ENCODE peak calls at places on chromosomes 6 and 20, in four cellular contexts. One of them, this sample, is unnamed.

GRCh38 chr6:16163535-16164300 is 34.8 kb downstream of the MYLIP start:
- DNase-seq in GM23248: no peak
- DNase-seq in effector memory CD8-positive, alpha-beta T cell: no peak
- DNase-seq in PC-9: no peak
- DNase-seq in this sample: no peak

GRCh38 chr20:8935878-8936277 is 133.0 kb upstream of the PLCB4 start:
- DNase-seq in GM23248: no peak
- DNase-seq in effector memory CD8-positive, alpha-beta T cell: no peak
- DNase-seq in PC-9: no peak
- DNase-seq in this sample: no peak

GRCh38 chr6:151054304-151054703 is 185.5 kb upstream of the AKAP12 start:
- DNase-seq in GM23248: no peak
- DNase-seq in effector memory CD8-positive, alpha-beta T cell: no peak
- DNase-seq in PC-9: no peak
- DNase-seq in this sample: no peak

GRCh38 chr20:31567380-31567720 is 37.7 kb upstream of the ID1 start:
- DNase-seq in GM23248: no peak
- DNase-seq in effector memory CD8-positive, alpha-beta T cell: no peak
- DNase-seq in PC-9: no peak
- DNase-seq in this sample: no peak

GRCh38 chr20:34083137-34083536 is 28.9 kb downstream of the EIF2S2 start:
- DNase-seq in GM23248: peak
- DNase-seq in effector memory CD8-positive, alpha-beta T cell: no peak
- DNase-seq in PC-9: peak
- DNase-seq in this sample: peak

GRCh38 chr20:8306916-8307315 is 174.8 kb downstream of the PLCB1 start:
- DNase-seq in GM23248: no peak
- DNase-seq in effector memory CD8-positive, alpha-beta T cell: no peak
- DNase-seq in PC-9: no peak
- DNase-seq in this sample: no peak

GRCh38 chr20:4243071-4243470 is 227.7 kb upstream of the RNF24 start:
- DNase-seq in GM23248: no peak
- DNase-seq in effector memory CD8-positive, alpha-beta T cell: no peak
- DNase-seq in PC-9: no peak
- DNase-seq in this sample: no peak

GRCh38 chr6:22413681-22414305 is 117.0 kb upstream of the PRL start:
- DNase-seq in GM23248: peak
- DNase-seq in effector memory CD8-positive, alpha-beta T cell: no peak
- DNase-seq in PC-9: no peak
- DNase-seq in this sample: peak

GRCh38 chr6:43687437-43688347 is at the start of gene MRPS18A:
- DNase-seq in GM23248: peak
- DNase-seq in effector memory CD8-positive, alpha-beta T cell: peak
- DNase-seq in PC-9: peak
- DNase-seq in this sample: peak

GRCh38 chr20:36408219-36408618 is 102.1 kb downstream of the DLGAP4 start:
- DNase-seq in GM23248: peak
- DNase-seq in effector memory CD8-positive, alpha-beta T cell: no peak
- DNase-seq in PC-9: peak
- DNase-seq in this sample: no peak

GRCh38 chr6:34239240-34239825 is 2.7 kb downstream of the HMGA1 start:
- DNase-seq in GM23248: no peak
- DNase-seq in effector memory CD8-positive, alpha-beta T cell: no peak
- DNase-seq in PC-9: no peak
- DNase-seq in this sample: no peak

GRCh38 chr6:128616342-128616741 is 95.9 kb upstream of the PTPRK start:
- DNase-seq in GM23248: no peak
- DNase-seq in effector memory CD8-positive, alpha-beta T cell: no peak
- DNase-seq in PC-9: no peak
- DNase-seq in this sample: no peak

GRCh38 chr6:140441256-140441655 is 1066.8 kb upstream of the CITED2 start:
- DNase-seq in GM23248: peak
- DNase-seq in effector memory CD8-positive, alpha-beta T cell: no peak
- DNase-seq in PC-9: peak
- DNase-seq in this sample: peak

GRCh38 chr20:51400051-51400926 is 142.2 kb downstream of the NFATC2 start:
- DNase-seq in GM23248: no peak
- DNase-seq in effector memory CD8-positive, alpha-beta T cell: peak
- DNase-seq in PC-9: no peak
- DNase-seq in this sample: no peak

GRCh38 chr6:55822815-55823214 is 52.6 kb downstream of the BMP5 start:
- DNase-seq in GM23248: peak
- DNase-seq in effector memory CD8-positive, alpha-beta T cell: no peak
- DNase-seq in PC-9: no peak
- DNase-seq in this sample: no peak